ENCODE peak calls at places on chromosomes 11 and 22, in seven cellular contexts. U is IMR-90, D is ovary, I is transverse colon, Q is prostate gland, S is K562, C is vagina. O is an unnamed sample.

GRCh38 chr22:22111267-22111751 is 128.7 kb upstream of the TOP3B start:
- DNase-seq in U (peak), C (no peak), Q (no peak), D (no peak), S (peak), I (no peak), O (no peak)

GRCh38 chr11:13962562-13963168 is at the start of gene SPON1:
- DNase-seq in D (peak), U (peak), S (no peak), Q (no peak), I (peak), C (no peak), O (no peak)

GRCh38 chr22:39956932-39957664 is 3.1 kb upstream of the TMA7B start:
- DNase-seq in Q (no peak), I (no peak), U (no peak), S (no peak), C (no peak), D (no peak), O (peak)

GRCh38 chr11:103601230-103601846 is 435.1 kb upstream of the DDI1 start:
- DNase-seq in S (peak), D (no peak), Q (no peak), C (no peak), I (no peak), U (peak), O (peak)

GRCh38 chr22:36562261-36562835 is 33.4 kb upstream of the EIF3D start:
- DNase-seq in S (no peak), D (no peak), I (no peak), U (peak), C (no peak), Q (no peak), O (peak)

GRCh38 chr11:127338380-127339259 is 338.1 kb upstream of the KIRREL3 start:
- DNase-seq in D (no peak), C (no peak), U (no peak), Q (no peak), I (no peak), S (no peak), O (no peak)

GRCh38 chr22:41917906-41918791 is 3.3 kb upstream of the SHISA8 start:
- DNase-seq in S (no peak), I (peak), Q (no peak), D (no peak), C (no peak), U (peak), O (peak)

GRCh38 chr11:34855754-34856095 is 60.5 kb downstream of the APIP start:
- DNase-seq in Q (no peak), D (no peak), S (no peak), C (no peak), I (no peak), U (no peak), O (no peak)

GRCh38 chr11:111910637-111911562 is 670 bp downstream of the CRYAB start:
- DNase-seq in U (no peak), D (no peak), Q (no peak), S (peak), I (no peak), C (no peak), O (no peak)

GRCh38 chr22:30474683-30475424 is 3.0 kb upstream of the SEC14L3 start:
- DNase-seq in Q (no peak), D (no peak), C (no peak), U (no peak), S (no peak), I (no peak), O (no peak)

GRCh38 chr11:2893021-2893528 is 7.5 kb upstream of the CDKN1C start:
- DNase-seq in C (no peak), D (no peak), S (no peak), I (no peak), Q (no peak), U (no peak), O (no peak)

GRCh38 chr11:73866586-73866996 is 10.1 kb downstream of the COA4 start:
- DNase-seq in I (peak), D (no peak), U (peak), Q (no peak), S (no peak), C (no peak), O (no peak)

GRCh38 chr11:75079546-75079945 is 17.1 kb downstream of the OR2AT4 start:
- DNase-seq in D (no peak), U (no peak), I (no peak), C (no peak), S (no peak), Q (no peak), O (no peak)

GRCh38 chr11:69053546-69054396 is 5.0 kb downstream of the TPCN2 start:
- DNase-seq in C (no peak), I (no peak), U (no peak), Q (no peak), D (no peak), S (no peak), O (no peak)

GRCh38 chr22:20238567-20239062 is 29.5 kb downstream of the RTN4R start:
- DNase-seq in U (no peak), I (peak), S (peak), D (peak), C (no peak), Q (peak), O (peak)

GRCh38 chr22:29664731-29665130 is 55.1 kb upstream of the CABP7 start:
- DNase-seq in D (no peak), Q (no peak), S (no peak), U (peak), I (no peak), C (no peak), O (no peak)

GRCh38 chr11:112129656-112130055 is 34.2 kb downstream of the IL18 start:
- DNase-seq in D (no peak), I (no peak), C (no peak), Q (no peak), U (no peak), S (no peak), O (peak)

GRCh38 chr22:37415210-37415609 is 12.1 kb downstream of the ELFN2 start:
- DNase-seq in S (no peak), I (no peak), D (no peak), Q (no peak), C (no peak), U (no peak), O (no peak)

GRCh38 chr22:44550666-44551491 is 52.8 kb upstream of the RTL6 start:
- DNase-seq in I (peak), D (peak), Q (peak), S (no peak), C (no peak), U (peak), O (peak)

GRCh38 chr22:27065259-27065658 is 407.9 kb downstream of the MIAT start:
- DNase-seq in D (no peak), Q (no peak), C (no peak), I (no peak), U (no peak), S (no peak), O (no peak)

GRCh38 chr11:25441432-25441831 is 890.5 kb upstream of the ANO3 start:
- DNase-seq in S (no peak), C (no peak), U (no peak), D (no peak), I (no peak), Q (no peak), O (no peak)

GRCh38 chr22:32542332-32543019 is 67.9 kb downstream of the FBXO7 start:
- DNase-seq in S (no peak), Q (no peak), U (no peak), C (no peak), I (peak), D (no peak), O (no peak)

GRCh38 chr22:19962909-19963806 is 21.5 kb upstream of the TXNRD2 start:
- DNase-seq in C (no peak), U (peak), Q (peak), I (peak), S (no peak), D (no peak), O (peak)

GRCh38 chr11:26901162-26901561 is 92.8 kb upstream of the FIBIN start:
- DNase-seq in S (no peak), U (no peak), C (no peak), Q (peak), D (no peak), I (no peak), O (no peak)

GRCh38 chr11:93541884-93542752 is 1.1 kb downstream of the SMCO4 start:
- DNase-seq in D (peak), Q (peak), C (no peak), I (peak), S (peak), U (peak), O (peak)

GRCh38 chr22:41052661-41053490 is 39.5 kb upstream of the EP300 start:
- DNase-seq in U (peak), Q (no peak), S (no peak), D (no peak), I (no peak), C (no peak), O (no peak)

GRCh38 chr11:27215471-27216267 is 147.3 kb downstream of the CCDC34 start:
- DNase-seq in S (no peak), C (no peak), Q (no peak), D (peak), I (no peak), U (no peak), O (no peak)

GRCh38 chr11:82988936-82989627 is 82.6 kb downstream of the RAB30 start:
- DNase-seq in S (peak), C (no peak), I (no peak), D (no peak), Q (no peak), U (peak), O (no peak)

GRCh38 chr11:115222218-115222862 is 281.9 kb downstream of the CADM1 start:
- DNase-seq in D (no peak), I (peak), C (no peak), S (no peak), U (peak), Q (no peak), O (peak)

DNA sequence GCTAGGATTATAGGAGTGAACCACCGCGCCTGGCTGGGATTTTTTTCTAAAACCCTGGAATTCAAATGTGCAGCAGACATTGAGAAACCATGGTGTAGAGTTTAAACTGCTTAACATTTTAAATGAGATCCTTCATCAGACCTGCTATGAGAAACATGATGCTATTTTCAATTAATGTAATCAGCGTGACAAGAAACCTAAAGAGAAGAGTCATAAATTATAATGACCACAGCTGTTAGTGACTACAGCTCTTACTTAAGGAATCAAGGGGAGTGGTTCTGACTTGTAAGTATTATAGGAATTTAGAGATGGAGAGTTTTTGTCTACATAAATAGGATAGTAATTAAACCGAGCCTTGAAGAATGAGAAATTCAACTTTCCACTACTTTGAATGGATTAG is 170.6 kb downstream of the BARX2 start:
- DNase-seq in I (no peak), C (no peak), U (no peak), D (no peak), S (no peak), Q (no peak), O (no peak)
- H3K4me3 ChIP-seq in I (no peak), C (no peak), U (no peak), D (no peak), S (no peak), Q (no peak), O (no peak)

GRCh38 chr11:12573707-12574106 is 100.5 kb upstream of the TEAD1 start:
- DNase-seq in S (no peak), D (no peak), C (no peak), Q (no peak), U (no peak), I (no peak), O (no peak)

GRCh38 chr11:12581923-12582322 is 92.3 kb upstream of the TEAD1 start:
- DNase-seq in C (no peak), U (peak), I (no peak), S (peak), Q (no peak), D (no peak), O (no peak)

DNA sequence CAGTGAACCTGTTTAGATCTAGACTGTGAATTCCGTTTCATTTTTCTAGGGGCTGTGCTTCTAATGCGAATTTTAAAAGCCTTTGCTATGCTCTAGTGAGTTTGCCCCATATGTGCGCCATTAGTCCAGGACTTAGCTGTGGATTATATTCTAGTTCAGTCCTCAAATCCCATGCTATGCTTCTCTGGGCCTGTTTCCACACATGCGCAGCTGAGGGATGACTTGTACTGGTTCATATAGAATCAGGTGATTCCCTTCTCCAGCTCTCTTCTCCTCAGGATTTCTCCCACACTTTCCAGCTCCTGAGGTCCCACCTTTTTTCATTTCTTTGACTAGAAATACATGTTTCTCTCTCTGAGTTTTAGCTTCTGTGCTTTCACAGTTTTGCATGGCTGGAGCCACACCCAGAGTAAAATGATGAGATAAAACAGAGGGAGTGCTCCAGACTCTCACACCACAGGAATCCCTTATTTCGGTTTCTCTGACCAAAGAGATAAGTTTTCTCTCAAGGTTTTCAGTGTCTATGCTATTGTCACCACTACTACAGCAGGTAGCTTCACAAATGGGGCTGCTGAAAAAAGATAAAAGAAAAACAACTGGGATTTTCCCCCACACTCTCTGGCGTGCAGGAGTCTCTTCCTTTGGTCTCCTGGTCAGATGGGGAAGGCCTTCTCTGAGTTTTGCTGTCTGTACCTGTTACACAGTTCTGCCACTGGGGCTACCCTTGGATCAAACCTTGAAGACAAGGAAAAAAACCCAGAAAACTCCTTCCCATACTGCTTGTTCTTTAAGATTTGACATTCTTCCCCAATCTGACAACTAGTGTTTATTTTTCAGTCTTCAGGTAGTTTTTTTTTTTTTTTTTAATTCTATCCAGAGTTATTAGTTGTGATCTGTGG is 96.2 kb upstream of the TEAD1 start:
- DNase-seq in I (no peak), C (no peak), D (no peak), U (no peak), S (peak), Q (no peak), O (no peak)
- TF ChIP-seq CTCF in I (no peak), C (no peak), D (no peak), U (no peak), S (peak), Q (no peak), O (no peak)

GRCh38 chr11:117199916-117200812 is 994 bp downstream of the TAGLN start:
- DNase-seq in D (no peak), S (no peak), Q (no peak), C (no peak), I (no peak), U (no peak), O (no peak)

GRCh38 chr11:117197516-117198456 is 1.4 kb upstream of the TAGLN start:
- DNase-seq in S (peak), I (peak), D (peak), Q (peak), U (peak), C (no peak), O (no peak)

GRCh38 chr11:117200813-117201515 is 1.8 kb downstream of the TAGLN start:
- DNase-seq in U (peak), C (no peak), Q (no peak), S (no peak), I (no peak), D (no peak), O (no peak)

GRCh38 chr11:117198613-117199012 is 557 bp upstream of the TAGLN start:
- DNase-seq in Q (no peak), D (no peak), C (no peak), I (no peak), S (no peak), U (no peak), O (no peak)

DNA sequence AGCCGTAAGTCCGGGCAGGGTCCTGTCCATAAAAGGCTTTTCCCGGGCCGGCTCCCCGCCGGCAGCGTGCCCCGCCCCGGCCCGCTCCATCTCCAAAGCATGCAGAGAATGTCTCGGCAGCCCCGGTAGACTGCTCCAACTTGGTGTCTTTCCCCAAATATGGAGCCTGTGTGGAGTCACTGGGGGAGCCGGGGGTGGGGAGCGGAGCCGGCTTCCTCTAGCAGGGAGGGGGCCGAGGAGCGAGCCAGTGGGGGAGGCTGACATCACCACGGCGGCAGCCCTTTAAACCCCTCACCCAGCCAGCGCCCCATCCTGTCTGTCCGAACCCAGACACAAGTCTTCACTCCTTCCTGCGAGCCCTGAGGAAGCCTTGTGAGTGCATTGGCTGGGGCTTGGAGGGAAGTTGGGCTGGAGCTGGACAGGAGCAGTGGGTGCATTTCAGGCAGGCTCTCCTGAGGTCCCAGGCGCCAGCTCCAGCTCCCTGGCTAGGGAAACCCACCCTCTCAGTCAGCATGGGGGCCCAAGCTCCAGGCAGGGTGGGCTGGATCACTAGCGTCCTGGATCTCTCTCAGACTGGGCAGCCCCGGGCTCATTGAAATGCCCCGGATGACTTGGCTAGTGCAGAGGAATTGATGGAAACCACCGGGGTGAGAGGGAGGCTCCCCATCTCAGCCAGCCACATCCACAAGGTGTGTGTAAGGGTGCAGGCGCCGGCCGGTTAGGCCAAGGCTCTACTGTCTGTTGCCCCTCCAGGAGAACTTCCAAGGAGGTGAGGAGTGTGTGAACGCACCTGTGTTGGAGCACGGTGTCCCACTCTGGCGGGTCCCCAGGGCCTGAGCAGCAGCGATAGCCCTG is at the start of gene TAGLN:
- DNase-seq in I (peak), C (no peak), U (peak), S (no peak), Q (peak), D (peak), O (no peak)
- TF ChIP-seq POLR2A in I (peak), C (no peak), U (peak), S (no peak), Q (no peak), D (peak), O (no peak)

GRCh38 chr11:44453871-44454270 is 111.6 kb upstream of the CD82 start:
- DNase-seq in D (no peak), Q (no peak), U (no peak), S (no peak), C (no peak), I (no peak), O (no peak)
- H3K4me3 ChIP-seq in D (no peak), Q (no peak), U (no peak), S (no peak), C (no peak), I (no peak), O (no peak)

DNA sequence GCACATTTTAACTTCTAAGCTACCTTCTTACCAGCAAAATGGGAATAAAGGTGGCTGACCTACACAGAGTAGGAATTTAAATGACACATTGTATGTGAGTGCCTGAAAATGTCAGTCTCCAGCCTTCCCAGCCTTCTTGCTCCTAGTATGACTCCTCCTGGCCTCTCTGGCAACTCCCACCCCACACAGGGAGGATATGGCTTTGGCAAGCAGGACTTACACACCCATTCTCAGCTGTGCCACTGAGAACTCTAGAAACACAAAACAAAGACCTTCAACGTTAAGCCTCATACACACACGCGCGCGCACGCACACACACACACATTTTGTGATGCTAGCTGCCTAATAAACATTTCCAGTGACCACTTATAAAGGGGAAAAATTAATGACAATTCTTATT is 65.8 kb downstream of the PACSIN2 start:
- DNase-seq in C (no peak), U (peak), S (no peak), D (no peak), I (no peak), Q (no peak), O (no peak)
- TF ChIP-seq CTCF in C (no peak), U (no peak), S (no peak), D (no peak), I (no peak), Q (no peak), O (no peak)

GRCh38 chr11:788953-789940 is 643 bp downstream of the CEND1 start:
- DNase-seq in S (no peak), D (no peak), Q (no peak), I (no peak), C (no peak), U (no peak), O (no peak)
- TF ChIP-seq POLR2A in S (no peak), D (no peak), Q (no peak), I (no peak), C (no peak), U (no peak), O (no peak)

GRCh38 chr11:123560001-123560400 is 94.4 kb downstream of the SCN3B start:
- DNase-seq in S (no peak), C (no peak), I (no peak), D (peak), U (peak), Q (no peak), O (no peak)
- H3K4me3 ChIP-seq in S (no peak), C (peak), I (no peak), D (peak), U (peak), Q (peak), O (no peak)

GRCh38 chr11:19890308-19890707 is 177.7 kb downstream of the NAV2 start:
- DNase-seq in S (no peak), I (no peak), Q (no peak), C (no peak), U (peak), D (no peak), O (no peak)
- TF ChIP-seq CTCF in S (no peak), I (no peak), Q (no peak), C (no peak), U (no peak), D (no peak), O (no peak)